ENCODE peak calls at places on chromosomes 5 and 9, in seven cellular contexts. R is K562, U is HCT116, P is GM12878, F is HepG2, D is SK-N-SH, G is H1. X is an unnamed sample.

GRCh38 chr5:79540939-79541338 is 27.0 kb upstream of the HOMER1 start:
- DNase-seq in F (peak), R (no peak), D (no peak), G (no peak), U (no peak), P (no peak), X (no peak)

GRCh38 chr5:84248013-84248412 is 136.7 kb downstream of the EDIL3 start:
- DNase-seq in P (no peak), D (no peak), F (no peak), U (no peak), G (no peak), R (no peak), X (no peak)

GRCh38 chr5:140571105-140571504 is 6.5 kb downstream of the SLC35A4 start:
- DNase-seq in U (no peak), F (no peak), R (no peak), G (no peak), P (no peak), D (no peak), X (no peak)

GRCh38 chr9:25678147-25678666 is at the start of gene TUSC1:
- DNase-seq in R (no peak), U (no peak), G (peak), P (no peak), F (no peak), D (peak), X (peak)

GRCh38 chr5:140628711-140629110 is 4.3 kb downstream of the CD14 start:
- DNase-seq in F (no peak), G (no peak), U (no peak), D (no peak), R (no peak), P (no peak), X (no peak)

GRCh38 chr9:21801683-21802417 is 586 bp upstream of the MTAP start:
- DNase-seq in F (peak), D (peak), R (no peak), P (no peak), G (peak), U (peak), X (peak)

GRCh38 chr5:565782-566445 is 41.7 kb upstream of the SLC9A3 start:
- DNase-seq in G (peak), U (no peak), P (no peak), D (no peak), F (no peak), R (no peak), X (no peak)

GRCh38 chr5:156258934-156259333 is 68.0 kb upstream of the SGCD start:
- DNase-seq in F (no peak), U (no peak), D (no peak), G (no peak), R (no peak), P (no peak), X (no peak)

GRCh38 chr9:34995288-34996060 is 5.9 kb downstream of the DNAJB5 start:
- DNase-seq in F (peak), U (no peak), G (no peak), P (no peak), R (peak), D (no peak), X (no peak)

GRCh38 chr5:141488591-141489478 is at the start of gene PCDHGC5:
- DNase-seq in R (no peak), U (no peak), G (no peak), D (no peak), F (no peak), P (no peak), X (no peak)

GRCh38 chr5:39498247-39498952 is 73.6 kb upstream of the DAB2 start:
- DNase-seq in P (no peak), F (no peak), D (no peak), R (no peak), G (no peak), U (no peak), X (no peak)

GRCh38 chr5:62617943-62618342 is 39.3 kb downstream of the LRRC70 start:
- DNase-seq in U (no peak), F (no peak), R (no peak), P (no peak), G (no peak), D (no peak), X (no peak)

GRCh38 chr9:114300153-114300845 is 22.6 kb upstream of the ORM1 start:
- DNase-seq in G (peak), P (no peak), U (no peak), F (no peak), D (no peak), R (no peak), X (no peak)

GRCh38 chr9:133583586-133583985 is 25.6 kb downstream of the FAM163B start:
- DNase-seq in U (no peak), P (no peak), F (no peak), G (no peak), D (no peak), R (no peak), X (no peak)

GRCh38 chr5:61277190-61277589 is 54.9 kb upstream of the ZSWIM6 start:
- DNase-seq in R (no peak), U (no peak), G (no peak), P (no peak), F (peak), D (no peak), X (no peak)

GRCh38 chr9:83274787-83275186 is 211.8 kb upstream of the RASEF start:
- DNase-seq in G (no peak), D (no peak), F (no peak), R (no peak), P (no peak), U (no peak), X (no peak)

GRCh38 chr9:93298498-93299417 is 114.8 kb downstream of the WNK2 start:
- DNase-seq in U (no peak), R (no peak), P (no peak), G (no peak), F (peak), D (peak), X (no peak)

DNA sequence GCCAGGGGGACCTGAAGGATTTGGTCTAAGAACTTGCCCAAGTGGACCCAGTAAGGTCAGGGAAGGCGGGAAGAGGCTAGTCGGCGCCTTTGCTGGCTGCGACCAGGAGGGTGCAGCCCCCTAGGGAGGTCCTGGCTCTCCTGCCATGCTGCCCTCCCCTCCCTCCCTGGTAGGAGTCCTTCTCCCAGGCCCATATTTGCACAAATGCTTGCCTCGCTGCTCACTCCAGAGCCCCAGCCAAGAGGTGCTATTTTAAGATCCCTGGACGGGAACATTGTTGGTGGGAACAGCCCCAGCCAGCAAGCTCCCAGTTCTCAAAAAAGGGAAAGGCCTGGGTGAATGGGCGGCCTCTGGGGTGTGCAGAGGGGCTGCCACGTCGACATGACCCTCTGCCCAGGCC is 4.3 kb upstream of the IL17B start:
- DNase-seq in D (no peak), F (no peak), P (no peak), U (no peak), R (no peak), G (no peak), X (no peak)
- TF ChIP-seq JUND in D (no peak), F (no peak), P (no peak), U (no peak), R (no peak), G (no peak), X (no peak)

GRCh38 chr9:87686520-87687090 is 39.3 kb upstream of the CTSL start:
- DNase-seq in G (no peak), D (no peak), P (no peak), F (no peak), R (no peak), U (no peak), X (no peak)

GRCh38 chr9:87685871-87686519 is 39.9 kb upstream of the CTSL start:
- DNase-seq in U (no peak), F (no peak), G (no peak), D (no peak), P (no peak), R (no peak), X (no peak)

GRCh38 chr9:87685431-87685830 is 40.5 kb upstream of the CTSL start:
- DNase-seq in U (no peak), P (no peak), D (no peak), R (no peak), F (no peak), G (no peak), X (no peak)

GRCh38 chr9:87683751-87684626 is 41.9 kb upstream of the CTSL start:
- DNase-seq in G (no peak), U (no peak), R (no peak), P (no peak), F (no peak), D (no peak), X (no peak)

DNA sequence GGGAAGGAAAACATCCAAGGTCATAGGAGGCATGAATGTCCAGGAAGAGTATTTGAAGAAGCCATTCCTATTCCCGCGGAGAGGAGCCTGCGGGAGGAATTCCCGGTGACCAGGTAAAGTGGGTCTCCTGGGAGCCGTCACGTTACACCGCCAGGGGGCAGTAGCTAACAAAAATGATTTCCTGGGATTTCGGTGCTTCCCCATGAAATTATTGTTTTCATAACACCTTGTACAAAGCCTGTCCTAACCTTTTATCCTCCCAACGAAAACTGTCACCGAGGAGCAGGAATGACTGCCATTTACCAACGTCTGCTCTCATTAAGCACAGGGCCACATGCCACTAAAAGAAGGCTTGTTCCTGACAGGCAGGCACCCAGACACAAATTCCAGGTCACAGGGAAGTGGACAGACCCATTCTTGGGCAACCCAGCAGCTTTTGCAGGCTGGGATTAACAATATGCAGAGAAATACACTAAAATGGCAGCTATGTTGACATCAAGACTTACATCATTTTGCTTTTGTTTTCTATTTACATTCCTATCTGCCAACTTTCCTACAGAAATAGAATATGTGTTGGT is 41.2 kb upstream of the CTSL start:
- DNase-seq in R (peak), U (peak), F (peak), D (peak), P (no peak), G (peak), X (peak)
- TF ChIP-seq JUND in R (no peak), U (no peak), F (no peak), D (no peak), P (no peak), G (no peak), X (no peak)

GRCh38 chr9:99858087-99858486 is 36.4 kb downstream of the NR4A3 start:
- DNase-seq in P (no peak), D (no peak), R (no peak), U (no peak), G (no peak), F (no peak), X (no peak)
- TF ChIP-seq JUND in P (no peak), D (no peak), R (no peak), U (no peak), G (no peak), F (no peak), X (no peak)

DNA sequence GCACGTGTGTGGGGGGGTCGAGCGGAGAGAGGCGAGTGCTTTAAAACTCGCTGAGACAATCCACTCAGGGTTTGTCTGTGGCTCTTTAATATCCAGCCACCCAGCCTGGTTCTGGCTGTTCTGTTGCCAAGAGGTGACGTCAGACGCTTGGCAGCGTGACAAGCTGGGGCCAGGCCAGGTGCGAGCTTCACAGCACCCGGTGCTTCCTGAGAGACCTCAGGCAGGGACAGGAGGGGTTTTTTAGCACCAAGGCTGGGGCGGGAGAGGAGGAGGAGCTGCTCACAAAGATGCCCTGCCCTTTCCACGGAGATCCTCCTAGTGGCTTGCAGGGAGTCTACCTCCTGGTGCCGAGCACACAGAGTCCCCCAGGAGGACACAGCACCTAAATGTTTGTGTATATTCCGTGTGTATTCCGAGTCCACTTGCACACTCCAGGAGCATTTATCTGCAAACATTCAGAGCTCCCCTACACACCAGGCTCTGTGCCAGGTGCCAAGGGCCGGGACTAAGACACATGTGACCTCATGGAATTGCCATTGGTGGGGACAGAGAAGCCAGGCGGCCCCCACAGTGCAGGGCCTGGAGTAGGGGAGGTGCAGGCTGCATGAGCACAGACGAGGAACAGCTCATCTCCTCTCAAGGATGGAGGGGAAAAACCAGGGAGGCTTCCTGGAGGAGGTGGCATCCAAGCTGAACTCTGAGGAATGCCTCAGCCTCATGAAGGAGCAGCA is 194.7 kb downstream of the OLFM1 start:
- DNase-seq in U (peak), D (peak), P (no peak), G (no peak), F (peak), R (no peak), X (peak)
- TF ChIP-seq JUND in U (no peak), D (no peak), P (no peak), G (no peak), F (no peak), R (no peak), X (no peak)

GRCh38 chr5:107118184-107118902 is 552.4 kb downstream of the EFNA5 start:
- DNase-seq in U (no peak), D (no peak), R (no peak), F (no peak), G (peak), P (no peak), X (no peak)
- TF ChIP-seq JUND in U (no peak), D (no peak), R (no peak), F (no peak), G (no peak), P (no peak), X (no peak)

GRCh38 chr5:172569862-172570558 is 71.1 kb upstream of the NEURL1B start:
- DNase-seq in D (no peak), G (no peak), U (no peak), F (no peak), P (no peak), R (no peak), X (peak)
- TF ChIP-seq JUND in D (no peak), G (no peak), U (no peak), F (no peak), P (no peak), R (no peak), X (no peak)

GRCh38 chr9:123584202-123585176 is 228.5 kb downstream of the CRB2 start:
- DNase-seq in U (no peak), D (no peak), G (no peak), F (no peak), P (no peak), R (no peak), X (peak)
- TF ChIP-seq JUND in U (no peak), D (no peak), G (no peak), F (no peak), P (no peak), R (no peak), X (no peak)

GRCh38 chr5:73792687-73793320 is 166.8 kb downstream of the ARHGEF28 start:
- DNase-seq in P (peak), D (peak), F (peak), U (peak), G (peak), R (peak), X (peak)
- TF ChIP-seq JUND in P (no peak), D (no peak), F (no peak), U (no peak), G (peak), R (no peak), X (no peak)

DNA sequence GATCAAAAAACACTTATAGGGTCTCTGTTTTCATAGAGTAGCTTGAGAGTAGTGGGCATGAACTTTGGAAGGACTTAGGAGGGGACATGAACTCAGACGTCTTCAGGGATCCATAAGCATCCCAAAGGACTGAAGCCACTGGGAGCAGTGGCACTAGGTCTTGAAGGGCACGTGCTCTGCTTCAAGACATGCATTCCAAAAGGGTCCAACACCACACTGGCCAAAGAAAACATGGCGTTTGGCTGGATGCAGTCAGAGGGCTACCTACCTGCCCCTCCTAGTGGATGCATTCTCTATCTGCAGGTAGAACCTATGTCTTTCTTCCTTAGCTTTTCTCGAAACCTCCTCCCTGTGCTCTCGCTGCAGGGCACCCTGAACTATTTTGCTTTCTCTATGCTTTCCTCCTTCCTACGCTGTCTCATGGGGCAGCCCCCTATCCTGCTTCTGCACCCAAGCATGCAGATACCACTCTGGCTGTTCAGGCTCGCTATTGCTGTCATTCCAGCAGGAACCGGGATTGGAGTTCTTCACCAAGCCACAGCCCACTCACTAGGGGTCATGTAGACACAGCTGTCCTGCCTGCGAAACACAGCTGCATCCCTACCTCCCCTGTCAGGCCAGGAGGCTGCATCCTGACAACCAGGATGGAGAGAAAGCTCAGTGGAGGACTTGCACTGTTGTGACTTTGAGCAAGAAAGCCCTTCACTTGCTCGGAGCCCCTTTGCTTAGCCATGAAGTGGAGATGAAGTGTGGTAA is 11.9 kb downstream of the FAM240B start:
- DNase-seq in D (no peak), U (no peak), F (no peak), P (no peak), G (no peak), R (peak), X (peak)
- TF ChIP-seq JUND in D (no peak), U (no peak), F (no peak), P (no peak), G (no peak), R (no peak), X (no peak)

X was measured in T47D.